ENCODE peak calls at places on chromosomes 12 and 14, in five cellular contexts. M is cardiac fibroblast, O is HFFc6, T is GM12865, J is cardiac muscle cell. G is an unnamed sample.

GRCh38 chr12:113328368-113328889 is 6.5 kb downstream of the SLC8B1 start:
- DNase-seq in M (no peak), O (no peak), T (no peak), J (peak; percentile 18), G (no peak)

GRCh38 chr12:112419269-112420133 is 754 bp downstream of the PTPN11 start:
- DNase-seq in M (peak; percentile 87), O (peak; percentile 80), T (peak; percentile 29), J (peak; percentile 79), G (no peak)

GRCh38 chr14:34012369-34012768 is 61.5 kb upstream of the EGLN3 start:
- DNase-seq in M (no peak), O (no peak), T (no peak), J (no peak), G (no peak)

GRCh38 chr12:96196781-96197180 is 2.6 kb downstream of the ELK3 start:
- DNase-seq in M (no peak), O (peak; percentile 48), T (no peak), J (no peak), G (no peak)

GRCh38 chr14:37417833-37418232 is 177.2 kb downstream of the FOXA1 start:
- DNase-seq in M (no peak), O (no peak), T (no peak), J (no peak), G (no peak)

GRCh38 chr12:57096099-57096572 is 7.2 kb downstream of the NAB2 start:
- DNase-seq in M (peak; percentile 41), O (no peak), T (no peak), J (no peak), G (no peak)

GRCh38 chr12:54394986-54395385 is 10.5 kb upstream of the ZNF385A start:
- DNase-seq in M (no peak), O (no peak), T (no peak), J (no peak), G (no peak)

GRCh38 chr14:85416771-85417170 is 113.2 kb upstream of the FLRT2 start:
- DNase-seq in M (peak; percentile 69), O (peak; percentile 72), T (no peak), J (no peak), G (no peak)

GRCh38 chr12:47736877-47737676 is 11.8 kb upstream of the ENDOU start:
- DNase-seq in M (peak; percentile 91), O (peak; percentile 31), T (no peak), J (peak; percentile 51), G (no peak)

GRCh38 chr12:95755236-95755865 is 35.2 kb downstream of the NTN4 start:
- DNase-seq in M (no peak), O (no peak), T (no peak), J (peak; percentile 81), G (no peak)